ENCODE peak calls at places on chromosomes 13 and 19, in six cellular contexts. Z is astrocyte of the hippocampus, L is HT-29, M is T-cell, A is MV-4-11, X is anterior cingulate cortex. B is an unnamed sample.

GRCh38 chr19:19270749-19271571 is 2.1 kb downstream of the TM6SF2 start:
- DNase-seq in Z (no peak), L (no peak), M (no peak), A (no peak), X (no peak), B (no peak)

GRCh38 chr13:38895075-38895474 is 95.6 kb downstream of the STOML3 start:
- DNase-seq in Z (no peak), L (no peak), M (no peak), A (no peak), X (no peak), B (no peak)

GRCh38 chr19:3573162-3573857 is 566 bp downstream of the HMG20B start:
- DNase-seq in Z (peak), L (no peak), M (no peak), A (no peak), X (no peak), B (peak)

GRCh38 chr13:27790523-27790922 is 1.8 kb upstream of the GSX1 start:
- DNase-seq in Z (no peak), L (no peak), M (no peak), A (no peak), X (no peak), B (no peak)

GRCh38 chr13:41017744-41018582 is 1.2 kb downstream of the ELF1 start:
- DNase-seq in Z (no peak), L (peak), M (no peak), A (no peak), X (no peak), B (no peak)

GRCh38 chr19:19822148-19822429 is 539 bp upstream of the ZNF506 start:
- DNase-seq in Z (peak), L (no peak), M (no peak), A (no peak), X (no peak), B (no peak)

GRCh38 chr13:66532146-66532545 is 698.0 kb downstream of the PCDH9 start:
- DNase-seq in Z (peak), L (no peak), M (no peak), A (peak), X (no peak), B (no peak)

GRCh38 chr19:41172297-41173164 is 20.5 kb upstream of the CYP2S1 start:
- DNase-seq in Z (no peak), L (peak), M (no peak), A (no peak), X (no peak), B (no peak)

GRCh38 chr19:45613926-45614725 is 12.1 kb upstream of the GPR4 start:
- DNase-seq in Z (peak), L (peak), M (no peak), A (peak), X (no peak), B (no peak)

GRCh38 chr19:17346109-17346671 is 8.8 kb downstream of the GTPBP3 start:
- DNase-seq in Z (peak), L (peak), M (peak), A (peak), X (peak), B (peak)

GRCh38 chr13:109156181-109156935 is 526.9 kb downstream of the MYO16 start:
- DNase-seq in Z (peak), L (no peak), M (no peak), A (no peak), X (peak), B (no peak)

GRCh38 chr19:33290956-33291622 is 11.2 kb downstream of the CEBPA start:
- DNase-seq in Z (peak), L (peak), M (no peak), A (no peak), X (no peak), B (no peak)

GRCh38 chr19:44002212-44002565 is 568 bp upstream of the ZNF230 start:
- DNase-seq in Z (no peak), L (no peak), M (no peak), A (no peak), X (no peak), B (no peak)

GRCh38 chr13:77113496-77113895 is 86.5 kb upstream of the FBXL3 start:
- DNase-seq in Z (peak), L (no peak), M (no peak), A (no peak), X (no peak), B (no peak)

GRCh38 chr13:73702419-73703071 is 431.7 kb downstream of the KLF12 start:
- DNase-seq in Z (no peak), L (peak), M (peak), A (no peak), X (no peak), B (no peak)

B was measured in NCI-H446.